ENCODE peak calls at places on chromosomes 2 and 18, in nine cellular contexts. W is Calu3; V is heart left ventricle; D is kidney; G is body of pancreas; X is CD4-positive, alpha-beta T cell; R is BJ; Z is GM12865; U is heart right ventricle. N is an unnamed sample.
A peak's percentile ranks its signal among the peaks of the same experiment; 100 is the strongest.

GRCh38 chr2:237667891-237668290 is 40.5 kb downstream of the LRRFIP1 start:
- DNase-seq in W (no peak), V (no peak), D (no peak), G (no peak), X (no peak), R (no peak), Z (no peak), U (no peak), N (no peak)

GRCh38 chr2:226600184-226600583 is 199.4 kb downstream of the IRS1 start:
- DNase-seq in W (no peak), V (no peak), D (no peak), G (no peak), X (no peak), R (no peak), Z (no peak), U (no peak), N (no peak)

GRCh38 chr2:37180640-37181039 is 7.8 kb downstream of the SULT6B1 start:
- DNase-seq in W (no peak), V (no peak), D (no peak), G (no peak), X (no peak), R (no peak), Z (no peak), U (no peak), N (no peak)

GRCh38 chr18:22572321-22572720 is 154.6 kb upstream of the CTAGE1 start:
- DNase-seq in W (no peak), V (no peak), D (no peak), G (no peak), X (no peak), R (no peak), Z (no peak), U (no peak), N (no peak)

GRCh38 chr2:127612111-127612822 is 33.7 kb upstream of the GPR17 start:
- DNase-seq in W (no peak), V (no peak), D (no peak), G (no peak), X (no peak), R (no peak), Z (no peak), U (no peak), N (no peak)

GRCh38 chr18:57026316-57026715 is 120.6 kb upstream of the BOD1L2 start:
- DNase-seq in W (no peak), V (no peak), D (no peak), G (no peak), X (no peak), R (no peak), Z (no peak), U (no peak), N (no peak)

GRCh38 chr2:233544079-233544690 is 22.4 kb downstream of the USP40 start:
- DNase-seq in W (no peak), V (no peak), D (no peak), G (no peak), X (no peak), R (no peak), Z (no peak), U (no peak), N (no peak)

GRCh38 chr18:11327656-11328055 is 178.3 kb upstream of the PIEZO2 start:
- DNase-seq in W (no peak), V (peak; percentile 27), D (no peak), G (no peak), X (no peak), R (no peak), Z (no peak), U (peak; percentile 16), N (no peak)

GRCh38 chr2:169664978-169665930 is 29.0 kb downstream of the CFAP210 start:
- DNase-seq in W (no peak), V (no peak), D (no peak), G (no peak), X (no peak), R (peak; percentile 0), Z (no peak), U (no peak), N (no peak)

GRCh38 chr18:41391616-41392610 is 563.1 kb upstream of the PIK3C3 start:
- DNase-seq in W (peak; percentile 16), V (peak; percentile 7), D (peak; percentile 48), G (peak; percentile 21), X (no peak), R (no peak), Z (peak; percentile 12), U (peak; percentile 12), N (peak; percentile 37)

GRCh38 chr2:172215936-172216335 is 113.2 kb upstream of the DLX2 start:
- DNase-seq in W (no peak), V (no peak), D (no peak), G (no peak), X (no peak), R (no peak), Z (no peak), U (no peak), N (no peak)

GRCh38 chr2:186594001-186594722 is 4.3 kb downstream of the ITGAV start:
- DNase-seq in W (no peak), V (no peak), D (no peak), G (no peak), X (no peak), R (no peak), Z (no peak), U (no peak), N (no peak)

GRCh38 chr2:118498943-118499342 is 348.5 kb downstream of the EN1 start:
- DNase-seq in W (no peak), V (no peak), D (no peak), G (no peak), X (no peak), R (no peak), Z (no peak), U (no peak), N (no peak)

GRCh38 chr2:233419626-233420431 is 65.5 kb downstream of the DGKD start:
- DNase-seq in W (no peak), V (no peak), D (no peak), G (no peak), X (peak; percentile 50), R (no peak), Z (peak; percentile 77), U (no peak), N (no peak)

GRCh38 chr18:2918761-2919550 is 72.2 kb downstream of the EMILIN2 start:
- DNase-seq in W (no peak), V (no peak), D (no peak), G (no peak), X (no peak), R (no peak), Z (no peak), U (no peak), N (no peak)

GRCh38 chr2:110107092-110108079 is 8.2 kb downstream of the MALL start:
- DNase-seq in W (no peak), V (no peak), D (no peak), G (no peak), X (no peak), R (no peak), Z (no peak), U (no peak), N (no peak)

GRCh38 chr2:241064008-241064801 is 37.9 kb downstream of the MTERF4 start:
- DNase-seq in W (peak; percentile 79), V (no peak), D (peak; percentile 90), G (peak; percentile 78), X (peak; percentile 64), R (no peak), Z (peak; percentile 58), U (no peak), N (peak; percentile 12)

GRCh38 chr18:9474983-9475642 is at the start of gene RALBP1:
- DNase-seq in W (peak; percentile 99), V (peak; percentile 99), D (peak; percentile 100), G (peak; percentile 100), X (peak; percentile 97), R (peak; percentile 98), Z (peak; percentile 100), U (peak; percentile 99), N (peak; percentile 99)
- TF ChIP-seq CTCF in W (no peak), V (peak; percentile 35), D (peak; percentile 7), G (no peak), X (no peak), R (no peak), Z (no peak), U (no peak), N (no peak)

DNA sequence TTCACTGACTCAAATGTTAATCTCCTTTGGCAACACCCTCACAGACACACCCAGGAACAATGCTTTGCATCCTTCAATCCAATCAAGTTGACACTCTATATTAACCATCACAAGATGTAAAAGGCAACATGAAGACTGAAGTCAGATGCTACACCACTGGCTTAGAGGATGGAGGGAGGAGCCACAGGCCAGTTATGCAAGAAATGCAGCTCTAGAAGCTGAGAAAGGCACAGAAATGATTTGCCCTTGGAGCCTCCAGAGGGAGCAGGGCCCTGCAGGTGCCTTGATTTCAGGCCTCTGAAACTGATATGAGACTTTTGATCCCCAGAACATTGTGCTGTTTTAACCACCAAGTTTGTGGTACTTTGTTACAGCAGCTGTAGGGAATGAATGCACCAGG is 276.3 kb downstream of the KCNS3 start:
- DNase-seq in W (no peak), V (no peak), D (no peak), G (no peak), X (no peak), R (no peak), Z (no peak), U (no peak), N (no peak)
- TF ChIP-seq CTCF in W (no peak), V (no peak), D (no peak), G (no peak), X (no peak), R (peak; percentile 17), Z (no peak), U (no peak), N (no peak)

DNA sequence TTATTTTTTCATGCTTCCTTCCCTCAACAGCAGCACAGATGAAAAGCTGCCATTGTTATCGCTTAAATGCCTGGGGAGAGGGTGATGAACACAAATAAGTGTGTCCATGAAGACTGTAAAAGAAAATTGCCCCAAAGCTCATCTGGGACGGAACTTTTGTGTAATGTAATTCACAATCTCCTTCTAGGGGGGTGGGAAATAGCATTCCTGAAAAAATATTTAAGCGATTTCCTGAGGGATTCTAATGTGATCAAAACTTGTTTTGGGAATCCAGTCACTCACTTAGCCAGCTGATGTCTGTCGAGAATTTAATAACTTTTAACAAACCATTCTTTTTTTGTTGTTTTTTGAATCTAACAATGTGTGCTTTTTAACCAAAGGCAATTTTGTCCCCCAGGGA is 427.9 kb downstream of the PLCL1 start:
- DNase-seq in W (no peak), V (no peak), D (no peak), G (no peak), X (no peak), R (no peak), Z (no peak), U (no peak), N (no peak)
- TF ChIP-seq CTCF in W (no peak), V (no peak), D (no peak), G (no peak), X (no peak), R (no peak), Z (no peak), U (no peak), N (no peak)

GRCh38 chr18:63947051-63947790 is 1.9 kb upstream of the HMSD start:
- DNase-seq in W (no peak), V (no peak), D (no peak), G (no peak), X (no peak), R (no peak), Z (no peak), U (no peak), N (no peak)

GRCh38 chr18:63951302-63951705 is 2.2 kb downstream of the HMSD start:
- DNase-seq in W (no peak), V (no peak), D (no peak), G (no peak), X (no peak), R (no peak), Z (peak; percentile 73), U (no peak), N (no peak)

GRCh38 chr18:63953811-63954210 is 4.7 kb downstream of the HMSD start:
- DNase-seq in W (no peak), V (no peak), D (no peak), G (no peak), X (no peak), R (no peak), Z (no peak), U (no peak), N (no peak)

GRCh38 chr18:63949068-63949737 is at the start of gene HMSD:
- DNase-seq in W (peak; percentile 91), V (peak; percentile 23), D (peak; percentile 83), G (peak; percentile 44), X (peak; percentile 43), R (no peak), Z (peak; percentile 91), U (no peak), N (peak; percentile 49)
- TF ChIP-seq CTCF in W (peak; percentile 55), V (peak; percentile 40), D (peak; percentile 3), G (peak; percentile 39), X (peak; percentile 44), R (peak; percentile 52), Z (peak; percentile 57), U (peak; percentile 51), N (peak; percentile 61)

N was measured in progenitor cell of endocrine pancreas.